ENCODE peak calls at places on chromosome 22, in nine cellular contexts. Y is heart left ventricle; R is cardiac muscle cell; J is fibroblast of mammary gland; O is A549; G is mammary epithelial cell; N is BJ; F is activated CD8-positive, alpha-beta T cell treated with anti-CD3 and anti-CD28 coated beads for 36 hours; I is adrenal gland. S is an unnamed sample.

GRCh38 chr22:49334589-49334873 is 493.1 kb downstream of the BRD1 start:
- DNase-seq in Y (no peak), R (no peak), J (no peak), O (no peak), G (no peak), N (no peak), F (no peak), I (no peak), S (peak; percentile 10)

GRCh38 chr22:22110548-22111266 is 128.1 kb upstream of the TOP3B start:
- DNase-seq in Y (peak; percentile 59), R (peak; percentile 63), J (peak; percentile 57), O (peak; percentile 52), G (peak; percentile 93), N (no peak), F (peak; percentile 68), I (peak; percentile 25), S (peak; percentile 87)

GRCh38 chr22:19855504-19856409 is 1.1 kb upstream of the GNB1L start:
- DNase-seq in Y (peak; percentile 64), R (no peak), J (peak; percentile 75), O (peak; percentile 56), G (peak; percentile 57), N (no peak), F (peak; percentile 80), I (peak; percentile 88), S (peak; percentile 65)

GRCh38 chr22:34960005-34960404 is 106.0 kb upstream of the ISX start:
- DNase-seq in Y (no peak), R (no peak), J (no peak), O (no peak), G (no peak), N (no peak), F (no peak), I (no peak), S (no peak)

GRCh38 chr22:46041642-46042041 is 64.7 kb upstream of the WNT7B start:
- DNase-seq in Y (no peak), R (no peak), J (no peak), O (no peak), G (no peak), N (no peak), F (no peak), I (peak; percentile 14), S (no peak)

GRCh38 chr22:23249506-23250423 is 69.5 kb downstream of the BCR start:
- DNase-seq in Y (no peak), R (no peak), J (no peak), O (no peak), G (no peak), N (no peak), F (no peak), I (no peak), S (no peak)

GRCh38 chr22:24414984-24415945 is 12.1 kb upstream of the ADORA2A start:
- DNase-seq in Y (no peak), R (no peak), J (no peak), O (no peak), G (no peak), N (no peak), F (no peak), I (no peak), S (no peak)

GRCh38 chr22:20296598-20296997 is 23.3 kb downstream of the DGCR6L start:
- DNase-seq in Y (no peak), R (no peak), J (no peak), O (no peak), G (no peak), N (no peak), F (no peak), I (no peak), S (no peak)

GRCh38 chr22:35914665-35915476 is 113.8 kb downstream of the RBFOX2 start:
- DNase-seq in Y (peak; percentile 75), R (peak; percentile 92), J (peak; percentile 91), O (peak; percentile 48), G (peak; percentile 91), N (no peak), F (no peak), I (peak; percentile 75), S (no peak)

GRCh38 chr22:18988958-18989357 is 52.9 kb upstream of the PRODH start:
- DNase-seq in Y (no peak), R (no peak), J (no peak), O (no peak), G (no peak), N (no peak), F (no peak), I (no peak), S (no peak)

GRCh38 chr22:46833228-46833627 is 70.8 kb downstream of the TBC1D22A start:
- DNase-seq in Y (no peak), R (peak; percentile 53), J (no peak), O (peak; percentile 22), G (peak; percentile 20), N (no peak), F (no peak), I (no peak), S (no peak)

GRCh38 chr22:46030241-46030880 is 53.4 kb upstream of the WNT7B start:
- DNase-seq in Y (peak; percentile 42), R (no peak), J (no peak), O (no peak), G (no peak), N (no peak), F (no peak), I (peak; percentile 22), S (no peak)

GRCh38 chr22:23080542-23081290 is 10.4 kb downstream of the GNAZ start:
- DNase-seq in Y (no peak), R (no peak), J (no peak), O (no peak), G (no peak), N (no peak), F (peak; percentile 13), I (no peak), S (no peak)

GRCh38 chr22:42549329-42550060 is 4.3 kb upstream of the SERHL2 start:
- DNase-seq in Y (no peak), R (no peak), J (no peak), O (no peak), G (no peak), N (no peak), F (no peak), I (no peak), S (no peak)

DNA sequence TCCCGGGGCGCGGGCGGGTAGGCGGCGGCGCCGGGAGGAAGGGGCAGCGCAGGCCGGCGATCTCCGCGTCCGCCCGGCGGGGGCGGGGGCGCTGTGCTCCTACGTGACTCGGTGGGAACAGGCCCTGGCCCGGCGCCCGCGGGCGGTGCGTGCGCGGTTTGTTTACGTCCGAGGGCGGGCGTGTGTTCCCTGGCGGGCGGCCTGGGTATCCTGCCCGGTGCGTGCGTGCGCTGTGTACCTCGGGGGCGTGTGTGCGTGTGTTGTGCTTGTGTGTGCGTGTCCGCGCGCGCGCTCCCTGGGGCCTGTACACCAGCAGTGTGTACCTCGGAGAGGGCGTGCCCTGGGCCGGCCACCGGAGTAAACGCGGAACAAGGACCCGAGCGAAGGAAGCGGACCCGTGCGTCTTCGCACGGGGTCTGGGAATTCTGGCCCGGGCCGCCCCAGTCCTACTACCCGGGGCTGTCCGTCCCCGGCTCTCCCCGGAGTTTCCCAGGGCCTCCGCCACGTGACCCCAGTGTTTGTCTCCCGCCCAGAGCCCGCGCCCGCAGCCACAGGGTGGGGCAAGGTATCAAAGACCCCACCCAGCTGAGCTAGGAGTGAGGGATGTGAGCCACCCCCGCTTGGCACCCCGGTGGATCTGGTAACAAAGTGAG is 769 bp downstream of the MAFF start:
- DNase-seq in Y (peak; percentile 91), R (peak; percentile 78), J (peak; percentile 92), O (no peak), G (peak; percentile 76), N (no peak), F (peak; percentile 80), I (peak; percentile 87), S (no peak)
- TF ChIP-seq CTCF in Y (peak; percentile 40), R (no peak), J (no peak), O (no peak), G (no peak), N (no peak), F (no peak), I (peak; percentile 13), S (no peak)

GRCh38 chr22:43955040-43955882 is at the start of gene SAMM50:
- DNase-seq in Y (peak; percentile 96), R (peak; percentile 95), J (peak; percentile 87), O (peak; percentile 79), G (peak; percentile 90), N (peak; percentile 58), F (peak; percentile 95), I (peak; percentile 93), S (peak; percentile 97)
- TF ChIP-seq CTCF in Y (peak; percentile 12), R (no peak), J (no peak), O (no peak), G (no peak), N (peak; percentile 19), F (no peak), I (no peak), S (no peak)

GRCh38 chr22:39528681-39529486 is 3.7 kb downstream of the RPS19BP1 start:
- DNase-seq in Y (peak; percentile 93), R (peak; percentile 92), J (peak; percentile 92), O (peak; percentile 53), G (peak; percentile 85), N (no peak), F (peak; percentile 95), I (peak; percentile 96), S (peak; percentile 84)

GRCh38 chr22:39529487-39529851 is 3.1 kb downstream of the RPS19BP1 start:
- DNase-seq in Y (no peak), R (no peak), J (no peak), O (no peak), G (no peak), N (no peak), F (no peak), I (no peak), S (no peak)

GRCh38 chr22:39530136-39530535 is 2.4 kb downstream of the RPS19BP1 start:
- DNase-seq in Y (no peak), R (no peak), J (no peak), O (no peak), G (no peak), N (no peak), F (no peak), I (no peak), S (no peak)

GRCh38 chr22:39532215-39533071 is at the start of gene RPS19BP1:
- DNase-seq in Y (peak; percentile 100), R (peak; percentile 100), J (peak; percentile 97), O (peak; percentile 85), G (peak; percentile 100), N (peak; percentile 99), F (peak; percentile 100), I (peak; percentile 100), S (peak; percentile 96)

GRCh38 chr22:39530692-39531331 is 1.7 kb downstream of the RPS19BP1 start:
- DNase-seq in Y (no peak), R (peak; percentile 44), J (peak; percentile 56), O (no peak), G (no peak), N (no peak), F (peak; percentile 48), I (no peak), S (no peak)
- TF ChIP-seq CTCF in Y (no peak), R (peak; percentile 36), J (peak; percentile 32), O (no peak), G (peak; percentile 20), N (peak; percentile 32), F (peak; percentile 23), I (peak; percentile 48), S (no peak)

DNA sequence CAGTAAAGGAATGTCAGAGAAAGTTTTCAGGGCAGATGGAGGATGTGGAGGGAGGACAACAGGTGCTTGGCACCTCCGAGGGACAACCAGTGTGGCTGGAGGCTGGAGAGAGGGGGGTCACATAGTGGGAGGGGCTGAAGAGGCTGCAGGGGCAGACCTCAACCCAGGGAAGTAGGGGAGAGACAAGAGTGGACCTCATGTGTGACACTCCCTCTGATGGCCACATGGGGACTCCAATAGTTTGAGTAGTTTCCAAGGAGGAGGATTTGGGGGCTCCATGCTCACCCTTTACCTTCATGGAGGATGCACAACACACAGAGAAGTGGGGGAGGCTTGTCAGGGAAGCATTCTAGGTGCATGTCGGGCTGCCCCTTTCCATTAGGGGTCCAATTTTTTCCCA is 35.1 kb upstream of the ASPHD2 start:
- DNase-seq in Y (no peak), R (no peak), J (no peak), O (no peak), G (no peak), N (no peak), F (no peak), I (no peak), S (no peak)
- TF ChIP-seq CTCF in Y (no peak), R (no peak), J (peak; percentile 9), O (no peak), G (no peak), N (no peak), F (peak; percentile 20), I (no peak), S (no peak)

S was measured in GM10248.